ENCODE peak calls at places on chromosomes 12 and 14, in four cellular contexts. Z is AG10803, A is astrocyte, E is hepatocyte. U is an unnamed sample.

GRCh38 chr12:64187370-64187769 is 34.7 kb downstream of the KICS2 start:
- DNase-seq in Z (peak), A (peak), E (no peak), U (no peak)

GRCh38 chr12:65845751-65846537 is 21.7 kb downstream of the HMGA2 start:
- DNase-seq in A (no peak), E (no peak), Z (no peak), U (no peak)

GRCh38 chr12:67043771-67044170 is 225.4 kb upstream of the CAND1 start:
- DNase-seq in E (no peak), A (peak), Z (no peak), U (no peak)

GRCh38 chr12:98453070-98453469 is 62.3 kb upstream of the TMPO start:
- DNase-seq in A (peak), Z (no peak), E (no peak), U (no peak)

GRCh38 chr14:32567543-32568384 is 238.7 kb downstream of the AKAP6 start:
- DNase-seq in A (peak), E (no peak), Z (peak), U (no peak)

GRCh38 chr14:59543873-59544272 is 32.7 kb downstream of the CCDC175 start:
- DNase-seq in A (no peak), E (no peak), Z (no peak), U (no peak)

GRCh38 chr12:12511895-12512674 is 50.6 kb downstream of the DUSP16 start:
- DNase-seq in E (no peak), A (no peak), Z (no peak), U (no peak)

GRCh38 chr12:104653730-104654328 is 197.1 kb downstream of the CHST11 start:
- DNase-seq in E (no peak), A (no peak), Z (no peak), U (no peak)

GRCh38 chr12:28939427-28939826 is 209.7 kb upstream of the FAR2 start:
- DNase-seq in A (peak), Z (no peak), E (no peak), U (no peak)

GRCh38 chr14:39315859-39316444 is 82.2 kb downstream of the MIA2 start:
- DNase-seq in E (no peak), A (no peak), Z (no peak), U (no peak)

GRCh38 chr12:2958432-2959193 is 584 bp upstream of the TEAD4 start:
- DNase-seq in A (peak), Z (peak), E (peak), U (peak)

GRCh38 chr14:75242546-75243273 is 35.9 kb upstream of the FOS start:
- DNase-seq in A (peak), E (peak), Z (peak), U (no peak)

GRCh38 chr12:91565246-91565645 is 382.6 kb upstream of the DCN start:
- DNase-seq in Z (peak), E (no peak), A (peak), U (no peak)

GRCh38 chr14:94021416-94022157 is 4.6 kb upstream of the OTUB2 start:
- DNase-seq in Z (no peak), A (peak), E (no peak), U (no peak)

GRCh38 chr12:6552140-6552551 is 3.7 kb downstream of the IFFO1 start:
- DNase-seq in A (no peak), E (no peak), Z (peak), U (peak)

GRCh38 chr14:24887623-24888304 is 162.2 kb downstream of the STXBP6 start:
- DNase-seq in Z (no peak), E (no peak), A (peak), U (no peak)

GRCh38 chr14:50452979-50453705 is 56.5 kb upstream of the CDKL1 start:
- DNase-seq in Z (peak), E (peak), A (peak), U (no peak)

DNA sequence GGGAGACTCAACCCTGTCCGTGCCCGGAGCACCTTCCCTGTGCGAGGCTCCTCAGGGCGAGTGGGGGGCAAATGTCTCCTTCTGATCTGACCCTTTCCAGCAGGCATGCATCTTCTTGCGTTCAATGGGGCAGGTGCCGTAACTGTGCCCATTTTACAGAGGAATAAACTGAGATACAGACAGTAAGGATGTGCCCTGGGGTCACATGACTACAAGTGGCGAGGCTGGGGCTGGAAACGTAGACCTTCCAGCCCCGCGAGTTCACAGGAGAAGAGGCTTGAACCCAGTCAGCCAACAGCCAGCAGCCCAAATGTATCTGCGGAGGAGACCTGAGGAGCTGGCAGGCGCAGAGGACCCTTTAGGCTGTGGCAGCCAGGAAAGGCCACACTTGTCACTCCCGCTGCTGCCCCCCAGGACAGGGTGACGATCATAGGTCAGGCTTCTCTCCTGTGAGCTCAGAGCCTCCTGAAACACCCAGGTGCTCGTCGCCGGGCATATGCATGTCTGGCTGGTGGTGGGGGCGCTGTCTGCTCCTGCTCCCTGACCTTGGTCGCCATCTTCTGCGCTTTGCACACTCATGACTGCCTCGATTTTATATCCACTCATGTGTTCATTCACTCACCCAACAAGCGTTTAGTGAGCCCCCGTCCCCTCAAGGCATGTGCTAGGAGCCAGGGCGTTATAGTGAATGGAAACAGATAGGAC is 41.7 kb downstream of the CCDC88C start:
- DNase-seq in Z (no peak), E (no peak), A (no peak), U (no peak)
- TF ChIP-seq CTCF in Z (no peak), E (no peak), A (no peak), U (no peak)

GRCh38 chr12:125185740-125186470 is 120.7 kb downstream of the AACS start:
- DNase-seq in Z (peak), A (peak), E (peak), U (peak)

GRCh38 chr12:125187780-125188741 is 122.8 kb downstream of the AACS start:
- DNase-seq in Z (no peak), E (no peak), A (no peak), U (no peak)

GRCh38 chr12:125185311-125185739 is 120.1 kb downstream of the AACS start:
- DNase-seq in Z (no peak), A (no peak), E (peak), U (no peak)

GRCh38 chr12:125186471-125187147 is 121.4 kb downstream of the AACS start:
- DNase-seq in E (no peak), Z (no peak), A (peak), U (no peak)

DNA sequence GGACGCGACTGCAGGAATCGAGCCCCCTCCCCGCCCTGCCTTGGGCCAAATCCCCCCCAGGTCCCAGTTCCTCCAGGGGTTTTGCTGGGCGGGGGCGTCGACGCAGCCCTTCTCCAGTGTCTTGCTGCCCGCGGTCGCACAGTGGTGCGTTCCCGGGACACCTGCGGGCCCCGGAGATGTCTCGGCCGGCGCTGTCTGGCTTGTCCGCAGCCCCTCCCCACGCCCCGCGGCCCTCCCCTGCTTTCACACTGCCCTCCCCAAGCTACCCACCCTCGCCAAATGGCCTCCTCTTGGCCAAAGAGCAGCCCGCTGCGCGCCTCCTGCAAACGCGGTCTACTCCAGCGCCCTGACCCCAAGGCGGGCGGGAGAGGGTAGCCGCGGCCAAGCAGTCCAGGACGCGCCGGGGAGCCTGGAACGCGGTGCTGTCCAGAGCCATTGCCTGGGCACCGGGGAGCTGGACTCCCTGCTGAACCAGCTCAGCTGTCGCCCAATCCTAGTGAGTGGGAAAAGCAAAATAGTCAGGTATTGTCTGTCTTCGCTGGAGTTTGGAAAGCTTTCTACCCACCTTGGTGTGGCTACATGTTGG is 122.0 kb downstream of the AACS start:
- DNase-seq in Z (no peak), E (no peak), A (no peak), U (no peak)
- H3K4me3 ChIP-seq in Z (peak), E (no peak), A (peak), U (no peak)

DNA sequence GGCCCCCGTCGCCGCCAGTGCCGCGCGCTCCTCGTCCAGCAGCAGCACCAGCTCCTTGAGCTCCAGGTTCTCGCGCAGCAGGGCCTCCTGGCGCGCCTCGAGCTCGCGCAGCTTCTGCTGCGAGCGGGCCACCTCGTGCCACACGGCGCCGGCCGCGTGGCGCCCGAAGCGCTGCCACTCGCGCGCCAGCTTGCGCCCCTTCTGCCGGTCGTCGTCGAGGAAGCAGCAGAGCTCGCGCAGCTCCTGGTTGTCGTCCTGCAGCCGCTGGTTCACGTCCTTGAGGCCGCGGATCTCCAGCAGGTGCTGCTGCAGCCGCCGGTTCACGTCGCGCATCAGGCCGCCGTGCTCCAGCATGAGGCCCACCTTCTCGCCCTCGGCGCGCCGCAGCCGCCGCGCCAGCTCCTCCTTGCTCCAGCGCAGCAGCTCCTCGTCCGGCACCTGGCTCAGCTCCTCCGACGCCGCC is 505 bp downstream of the CCDC85C start:
- DNase-seq in Z (peak), A (peak), E (peak), U (no peak)
- TF ChIP-seq CTCF in Z (no peak), A (no peak), E (peak), U (no peak)

GRCh38 chr12:53254816-53255545 is 13.1 kb upstream of the ESPL1 start:
- DNase-seq in Z (no peak), E (no peak), A (no peak), U (no peak)

GRCh38 chr12:53253298-53253697 is 14.8 kb upstream of the ESPL1 start:
- DNase-seq in Z (no peak), E (no peak), A (no peak), U (peak)

GRCh38 chr12:53258541-53259539 is 9.3 kb upstream of the ESPL1 start:
- DNase-seq in E (no peak), Z (no peak), A (no peak), U (peak)

GRCh38 chr12:53252349-53252916 is 15.7 kb upstream of the ESPL1 start:
- DNase-seq in E (peak), A (no peak), Z (peak), U (peak)

DNA sequence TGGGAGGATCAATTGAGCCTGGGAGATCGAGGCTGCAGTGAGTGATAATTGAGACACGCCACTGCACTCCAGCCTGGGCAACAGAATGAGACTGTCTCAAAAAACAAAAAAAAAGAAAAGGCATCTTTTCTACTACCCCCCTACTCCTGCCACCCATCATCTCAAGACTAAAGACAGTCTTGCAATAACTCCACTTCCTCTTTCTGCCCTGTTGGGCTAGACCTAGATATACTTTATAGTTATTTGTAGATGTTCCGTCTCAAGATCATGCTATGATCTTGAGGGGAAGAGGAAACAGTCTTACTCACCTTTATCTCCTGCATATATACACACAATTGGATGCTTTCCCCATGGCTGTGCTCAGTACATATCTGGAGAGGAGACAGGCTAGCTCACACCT is 12.1 kb upstream of the ESPL1 start:
- DNase-seq in A (no peak), E (no peak), Z (no peak), U (no peak)
- H3K4me3 ChIP-seq in A (no peak), E (no peak), Z (no peak), U (no peak)

DNA sequence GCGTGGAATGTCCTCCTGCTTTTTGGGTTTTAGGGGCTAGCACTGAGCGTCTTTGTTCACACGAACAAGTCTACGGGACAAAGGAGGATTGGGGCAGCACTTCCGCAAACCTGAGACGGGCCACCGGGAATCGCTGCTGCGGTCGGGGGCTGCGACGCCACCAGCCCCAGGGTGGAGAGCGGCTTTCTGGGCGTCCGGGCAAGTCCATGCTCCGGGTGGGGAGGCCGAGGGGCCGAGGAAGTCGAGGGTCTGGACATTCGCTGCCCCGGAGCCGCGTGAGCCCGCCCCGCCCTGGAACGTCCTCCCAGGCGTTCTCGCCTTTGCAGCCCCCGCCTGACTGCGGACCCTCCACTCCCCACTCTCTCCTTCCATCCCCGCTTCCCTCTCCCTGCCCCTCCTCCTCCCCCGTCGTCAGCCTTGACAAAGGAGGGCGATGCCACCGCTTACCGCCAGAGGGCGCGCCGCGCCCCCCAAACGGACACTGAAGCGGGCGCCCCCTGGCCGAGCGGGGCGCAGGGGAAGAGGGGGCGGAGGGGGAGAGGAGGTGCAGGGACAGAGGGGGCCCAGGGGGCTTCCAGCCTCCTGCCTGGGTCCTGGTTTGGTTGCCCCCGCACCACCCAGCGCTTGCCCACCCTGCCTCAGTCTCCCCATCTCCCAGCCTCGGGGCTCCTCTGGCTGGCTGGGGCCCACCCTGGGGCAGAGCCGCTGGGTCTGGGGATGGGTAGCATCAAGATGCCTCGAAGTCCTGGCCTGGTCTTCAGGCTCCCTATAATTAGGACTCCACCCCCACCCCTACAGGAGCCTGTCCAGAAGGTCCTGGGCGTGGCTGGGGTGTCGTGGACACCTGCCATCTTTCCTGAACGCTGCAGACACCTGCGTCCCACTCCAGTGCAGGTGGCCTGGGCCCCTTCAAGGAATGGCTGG is 39.1 kb upstream of the INF2 start:
- DNase-seq in Z (peak), A (no peak), E (peak), U (peak)
- TF ChIP-seq CTCF in Z (peak), A (peak), E (peak), U (peak)

GRCh38 chr12:89083491-89083890 is 268.8 kb downstream of the DUSP6 start:
- DNase-seq in E (no peak), Z (no peak), A (no peak), U (no peak)

GRCh38 chr12:89081709-89082108 is 270.6 kb downstream of the DUSP6 start:
- DNase-seq in E (no peak), Z (no peak), A (no peak), U (no peak)

GRCh38 chr12:89080797-89081470 is 271.4 kb downstream of the DUSP6 start:
- DNase-seq in Z (no peak), E (no peak), A (no peak), U (no peak)

GRCh38 chr12:89084751-89085150 is 267.6 kb downstream of the DUSP6 start:
- DNase-seq in A (peak), Z (peak), E (no peak), U (no peak)

GRCh38 chr12:89082354-89082753 is 269.9 kb downstream of the DUSP6 start:
- DNase-seq in A (no peak), Z (no peak), E (no peak), U (no peak)
- H3K4me3 ChIP-seq in A (no peak), Z (no peak), E (no peak), U (no peak)

GRCh38 chr14:91860238-91860637 is 7.1 kb downstream of the TC2N start:
- DNase-seq in E (no peak), A (no peak), Z (no peak), U (no peak)
- TF ChIP-seq CTCF in E (no peak), A (no peak), Z (no peak), U (no peak)

GRCh38 chr12:123445388-123446344 is 9.2 kb upstream of the RILPL2 start:
- DNase-seq in Z (peak), A (peak), E (peak), U (peak)
- H3K4me3 ChIP-seq in Z (no peak), A (no peak), E (no peak), U (no peak)

U was measured in left lung.